ENCODE peak calls at places on chromosomes 16 and 17, in ten cellular contexts. C is IMR-90, D is H1, R is mesendoderm, L is MM.1S, B is mesenchymal stem cell, A is neural progenitor cell, H is GM23248, T is PC-3, W is HCT116. M is an unnamed sample. For H3K4me1, the result is how much of the 10 kb centered on the place peaks cover.

GRCh38 chr17:78127240-78127887 is 1.2 kb downstream of the TMC6 start:
- DNase-seq in C (no peak), D (no peak), R (peak), L (peak), B (peak), A (peak), H (no peak), T (peak), W (no peak), M (no peak)

GRCh38 chr17:50579399-50579798 is 18.9 kb downstream of the CACNA1G start:
- DNase-seq in C (no peak), D (no peak), R (no peak), L (no peak), B (no peak), A (no peak), H (no peak), T (no peak), W (no peak), M (no peak)

GRCh38 chr17:51154176-51154575 is 817 bp downstream of the NME1 start:
- DNase-seq in C (peak), D (no peak), R (peak), L (peak), B (peak), A (peak), H (peak), T (no peak), W (no peak), M (peak)

GRCh38 chr17:2011421-2012371 is 13.4 kb downstream of the RTN4RL1 start:
- DNase-seq in C (no peak), D (no peak), R (peak), L (no peak), B (no peak), A (peak), H (peak), T (peak), W (no peak), M (peak)

GRCh38 chr17:78839173-78839761 is 1.3 kb downstream of the USP36 start:
- DNase-seq in C (peak), D (no peak), R (peak), L (peak), B (no peak), A (no peak), H (peak), T (peak), W (no peak), M (peak)

GRCh38 chr16:80460988-80461387 is 79.8 kb upstream of the DYNLRB2 start:
- DNase-seq in C (no peak), D (no peak), R (no peak), L (no peak), B (no peak), A (no peak), H (no peak), T (no peak), W (no peak), M (no peak)

GRCh38 chr17:65020284-65020683 is 36.3 kb downstream of the GNA13 start:
- DNase-seq in C (peak), D (no peak), R (no peak), L (no peak), B (peak), A (no peak), H (peak), T (peak), W (no peak), M (peak)

GRCh38 chr17:5584383-5584951 is at the start of gene NLRP1:
- DNase-seq in C (peak), D (no peak), R (peak), L (peak), B (peak), A (no peak), H (peak), T (peak), W (peak), M (peak)

GRCh38 chr16:6946106-6946505 is 386.5 kb upstream of the RBFOX1 start:
- DNase-seq in C (no peak), D (no peak), R (no peak), L (no peak), B (no peak), A (no peak), H (no peak), T (no peak), W (no peak), M (no peak)

GRCh38 chr17:82062984-82063368 is 2.6 kb downstream of the DUS1L start:
- DNase-seq in C (no peak), D (no peak), R (no peak), L (no peak), B (no peak), A (no peak), H (no peak), T (no peak), W (no peak), M (no peak)

GRCh38 chr17:30950669-30951399 is 20.0 kb upstream of the RNF135 start:
- DNase-seq in C (peak), D (no peak), R (no peak), L (no peak), B (peak), A (no peak), H (peak), T (peak), W (no peak), M (peak)

GRCh38 chr17:59492091-59492451 is 73.3 kb upstream of the DHX40 start:
- DNase-seq in C (no peak), D (no peak), R (peak), L (no peak), B (no peak), A (no peak), H (no peak), T (peak), W (no peak), M (no peak)

GRCh38 chr16:17311333-17312099 is 159.2 kb downstream of the XYLT1 start:
- DNase-seq in C (no peak), D (no peak), R (no peak), L (no peak), B (no peak), A (no peak), H (no peak), T (no peak), W (no peak), M (no peak)

GRCh38 chr17:44448412-44448811 is 54.8 kb downstream of the GPATCH8 start:
- DNase-seq in C (no peak), D (no peak), R (no peak), L (no peak), B (no peak), A (no peak), H (no peak), T (no peak), W (no peak), M (no peak)

GRCh38 chr17:21098934-21099687 is 27.7 kb upstream of the DHRS7B start:
- DNase-seq in C (peak), D (peak), R (peak), L (peak), B (peak), A (peak), H (peak), T (peak), W (peak), M (peak)

GRCh38 chr17:82064433-82065192 is 991 bp downstream of the DUS1L start:
- DNase-seq in C (no peak), D (no peak), R (no peak), L (peak), B (no peak), A (no peak), H (peak), T (peak), W (no peak), M (peak)

GRCh38 chr16:10824111-10824893 is 5.7 kb upstream of the TVP23A start:
- DNase-seq in C (no peak), D (no peak), R (no peak), L (no peak), B (no peak), A (no peak), H (no peak), T (peak), W (no peak), M (no peak)

GRCh38 chr16:81163671-81164070 is 67.5 kb upstream of the GCSH start:
- DNase-seq in C (no peak), D (no peak), R (no peak), L (no peak), B (no peak), A (no peak), H (no peak), T (no peak), W (no peak), M (no peak)

GRCh38 chr16:20918486-20919239 is 18.1 kb downstream of the LYRM1 start:
- DNase-seq in C (peak), D (no peak), R (no peak), L (no peak), B (peak), A (no peak), H (peak), T (no peak), W (no peak), M (peak)

GRCh38 chr17:77546772-77547201 is 406.0 kb downstream of the SEC14L1 start:
- DNase-seq in C (no peak), D (peak), R (peak), L (no peak), B (no peak), A (peak), H (no peak), T (no peak), W (no peak), M (no peak)

GRCh38 chr17:78366109-78366848 is 6.4 kb upstream of the SOCS3 start:
- DNase-seq in C (no peak), D (no peak), R (peak), L (no peak), B (peak), A (no peak), H (no peak), T (no peak), W (no peak), M (no peak)

GRCh38 chr16:2043980-2044451 is 3.6 kb downstream of the NTHL1 start:
- DNase-seq in C (no peak), D (no peak), R (no peak), L (no peak), B (no peak), A (no peak), H (no peak), T (no peak), W (no peak), M (no peak)

GRCh38 chr16:17803625-17804410 is 333.1 kb upstream of the XYLT1 start:
- DNase-seq in C (peak), D (no peak), R (no peak), L (no peak), B (no peak), A (no peak), H (peak), T (no peak), W (no peak), M (no peak)

GRCh38 chr17:77145635-77146632 is 5.2 kb downstream of the SEC14L1 start:
- DNase-seq in C (peak), D (no peak), R (peak), L (peak), B (peak), A (no peak), H (peak), T (peak), W (no peak), M (no peak)

GRCh38 chr16:5479925-5480324 is 382.3 kb upstream of the EEF2KMT start:
- DNase-seq in C (no peak), D (no peak), R (peak), L (no peak), B (no peak), A (no peak), H (no peak), T (no peak), W (no peak), M (no peak)

GRCh38 chr16:31365131-31365865 is 10.3 kb downstream of the ITGAX start:
- DNase-seq in C (no peak), D (no peak), R (no peak), L (no peak), B (no peak), A (no peak), H (no peak), T (no peak), W (no peak), M (no peak)

GRCh38 chr17:13825526-13826040 is 223.9 kb upstream of the HS3ST3A1 start:
- DNase-seq in C (no peak), D (no peak), R (peak), L (no peak), B (no peak), A (no peak), H (peak), T (no peak), W (no peak), M (no peak)

GRCh38 chr17:61425682-61426481 is 26.2 kb downstream of the TBX2 start:
- DNase-seq in C (no peak), D (peak), R (peak), L (no peak), B (no peak), A (peak), H (no peak), T (peak), W (peak), M (no peak)

GRCh38 chr17:298791-299450 is 53.7 kb downstream of the RPH3AL start:
- DNase-seq in C (no peak), D (no peak), R (no peak), L (no peak), B (no peak), A (no peak), H (no peak), T (no peak), W (no peak), M (no peak)

GRCh38 chr17:57130708-57131461 is 45.8 kb downstream of the AKAP1 start:
- DNase-seq in C (peak), D (peak), R (peak), L (peak), B (peak), A (peak), H (peak), T (peak), W (peak), M (peak)

GRCh38 chr16:47925811-47926460 is 229.9 kb downstream of the ABCC12 start:
- DNase-seq in C (peak), D (no peak), R (no peak), L (no peak), B (no peak), A (no peak), H (no peak), T (peak), W (no peak), M (peak)

GRCh38 chr17:13031718-13032350 is 14.0 kb upstream of the ELAC2 start:
- DNase-seq in C (peak), D (peak), R (peak), L (peak), B (peak), A (peak), H (peak), T (peak), W (peak), M (peak)

GRCh38 chr17:81998719-81999438 is 21.4 kb downstream of the ASPSCR1 start:
- DNase-seq in C (no peak), D (no peak), R (no peak), L (no peak), B (no peak), A (no peak), H (no peak), T (no peak), W (no peak), M (no peak)

GRCh38 chr17:68060336-68060735 is 24.8 kb downstream of the KPNA2 start:
- DNase-seq in C (no peak), D (no peak), R (no peak), L (peak), B (no peak), A (no peak), H (no peak), T (no peak), W (no peak), M (no peak)

GRCh38 chr17:20043034-20043433 is 33.9 kb downstream of the SPECC1 start:
- DNase-seq in C (no peak), D (no peak), R (no peak), L (no peak), B (no peak), A (no peak), H (no peak), T (no peak), W (no peak), M (no peak)

GRCh38 chr16:81499576-81500380 is 55.2 kb downstream of the CMIP start:
- DNase-seq in C (no peak), D (no peak), R (no peak), L (no peak), B (no peak), A (no peak), H (no peak), T (no peak), W (no peak), M (peak)

GRCh38 chr16:5537347-5537746 is 439.8 kb upstream of the EEF2KMT start:
- DNase-seq in C (no peak), D (no peak), R (no peak), L (no peak), B (no peak), A (no peak), H (no peak), T (no peak), W (no peak), M (no peak)

GRCh38 chr17:67359960-67360817 is 6.2 kb downstream of the PSMD12 start:
- DNase-seq in C (peak), D (no peak), R (peak), L (peak), B (peak), A (peak), H (peak), T (peak), W (peak), M (no peak)

GRCh38 chr16:66873685-66874055 is 6.6 kb upstream of the PDP2 start:
- DNase-seq in C (no peak), D (no peak), R (no peak), L (no peak), B (no peak), A (no peak), H (no peak), T (no peak), W (no peak), M (no peak)

GRCh38 chr16:66872524-66872923 is 7.8 kb upstream of the PDP2 start:
- DNase-seq in C (no peak), D (no peak), R (no peak), L (no peak), B (peak), A (no peak), H (peak), T (no peak), W (no peak), M (no peak)

GRCh38 chr16:66874079-66874775 is 6.1 kb upstream of the PDP2 start:
- DNase-seq in C (peak), D (no peak), R (peak), L (no peak), B (peak), A (no peak), H (peak), T (peak), W (no peak), M (peak)

GRCh38 chr16:66871840-66872239 is 8.5 kb upstream of the PDP2 start:
- DNase-seq in C (no peak), D (no peak), R (no peak), L (no peak), B (no peak), A (no peak), H (no peak), T (no peak), W (no peak), M (no peak)

GRCh38 chr16:66872927-66873684 is 7.2 kb upstream of the PDP2 start:
- DNase-seq in C (peak), D (peak), R (peak), L (peak), B (peak), A (peak), H (peak), T (peak), W (peak), M (peak)
- H3K9ac ChIP-seq in C (peak), D (peak), R (peak), L (peak), B (peak), A (no peak), H (peak), T (peak), W (peak), M (no peak)

GRCh38 chr17:28004344-28004743 is 38.1 kb upstream of the NLK start:
- DNase-seq in C (no peak), D (no peak), R (no peak), L (no peak), B (no peak), A (no peak), H (no peak), T (no peak), W (no peak), M (no peak)
- H3K4me1 ChIP-seq in C (under half), D (under half), R (under half), L (under half), B (under half), A (under half), H (under half), T (under half), W (under half), M (under half)

GRCh38 chr17:55433029-55433628 is 11.5 kb upstream of the MMD start:
- DNase-seq in C (peak), D (no peak), R (peak), L (no peak), B (no peak), A (no peak), H (peak), T (peak), W (peak), M (peak)
- H3K27ac ChIP-seq in C (peak), D (no peak), R (no peak), L (no peak), B (peak), A (no peak), H (peak), T (peak), W (peak), M (peak)

GRCh38 chr17:40113961-40114272 is 7.9 kb upstream of the MSL1 start:
- DNase-seq in C (peak), D (no peak), R (peak), L (peak), B (peak), A (no peak), H (peak), T (no peak), W (no peak), M (no peak)
- H3K9ac ChIP-seq in C (peak), D (peak), R (peak), L (peak), B (peak), A (no peak), H (peak), T (peak), W (peak), M (no peak)

DNA sequence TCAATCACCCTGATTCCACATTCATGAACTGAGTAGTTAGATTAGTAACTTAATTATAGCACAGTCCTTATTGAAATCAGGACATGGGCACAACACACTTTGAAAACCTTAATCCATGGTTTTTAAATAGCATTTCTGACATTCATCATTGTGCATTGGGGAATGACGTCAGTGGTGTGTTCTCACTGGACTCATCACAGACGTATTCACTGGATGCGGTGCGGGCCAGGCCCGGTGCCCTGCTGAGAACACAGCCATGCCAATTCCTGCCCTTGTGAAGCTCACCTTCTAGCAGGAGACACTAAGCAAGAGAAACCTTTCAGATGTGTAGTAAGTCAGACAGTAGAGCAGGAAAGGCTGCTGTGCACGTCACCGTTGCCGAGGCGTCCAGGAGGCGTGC is 12.8 kb downstream of the BANP start:
- DNase-seq in C (no peak), D (no peak), R (no peak), L (no peak), B (no peak), A (no peak), H (peak), T (no peak), W (no peak), M (no peak)
- H3K4me1 ChIP-seq in C (under half), D (under half), R (under half), L (under half), B (under half), A (under half), H (under half), T (under half), W (under half), M (under half)

GRCh38 chr17:18851206-18851605 is 6.7 kb upstream of the PRPSAP2 start:
- DNase-seq in C (no peak), D (no peak), R (no peak), L (no peak), B (no peak), A (no peak), H (no peak), T (peak), W (no peak), M (no peak)
- H3K27ac ChIP-seq in C (no peak), D (no peak), R (no peak), L (no peak), B (no peak), A (no peak), H (no peak), T (no peak), W (peak), M (no peak)

M was measured in mammary epithelial cell.